ENCODE peak calls at places on chromosome 10, in six cellular contexts. One of them, this sample, is unnamed.

GRCh38 chr10:122786269-122786668 is 59.4 kb downstream of the CUZD1 start:
- DNase-seq in NCI-H2081: no peak
- DNase-seq in GM04503: no peak
- DNase-seq in AG04450: no peak
- DNase-seq in HFF-Myc: peak
- DNase-seq in NCI-H2227 treated with DMSO at 0.1 percent for 48 hours: no peak
- DNase-seq in this sample: no peak

GRCh38 chr10:78171633-78172032 is 138.0 kb downstream of the RPS24 start:
- DNase-seq in NCI-H2081: no peak
- DNase-seq in HFF-Myc: no peak
- DNase-seq in GM04503: no peak
- DNase-seq in AG04450: no peak
- DNase-seq in NCI-H2227 treated with DMSO at 0.1 percent for 48 hours: no peak
- DNase-seq in this sample: no peak

GRCh38 chr10:46229144-46229563 is 57.6 kb upstream of the ANTXRL start:
- DNase-seq in GM04503: no peak
- DNase-seq in HFF-Myc: no peak
- DNase-seq in NCI-H2081: no peak
- DNase-seq in NCI-H2227 treated with DMSO at 0.1 percent for 48 hours: no peak
- DNase-seq in AG04450: no peak
- DNase-seq in this sample: no peak

GRCh38 chr10:100338434-100339036 is 8.5 kb upstream of the SCD start:
- DNase-seq in GM04503: no peak
- DNase-seq in HFF-Myc: peak
- DNase-seq in NCI-H2081: peak
- DNase-seq in NCI-H2227 treated with DMSO at 0.1 percent for 48 hours: peak
- DNase-seq in AG04450: no peak
- DNase-seq in this sample: peak

GRCh38 chr10:112379635-112380296 is 5.8 kb downstream of the ACSL5 start:
- DNase-seq in NCI-H2227 treated with DMSO at 0.1 percent for 48 hours: no peak
- DNase-seq in HFF-Myc: no peak
- DNase-seq in AG04450: no peak
- DNase-seq in NCI-H2081: no peak
- DNase-seq in GM04503: no peak
- DNase-seq in this sample: no peak

GRCh38 chr10:33240265-33240664 is 94.2 kb downstream of the NRP1 start:
- DNase-seq in NCI-H2081: peak
- DNase-seq in HFF-Myc: no peak
- DNase-seq in NCI-H2227 treated with DMSO at 0.1 percent for 48 hours: no peak
- DNase-seq in AG04450: no peak
- DNase-seq in GM04503: no peak
- DNase-seq in this sample: no peak

GRCh38 chr10:44946201-44946600 is 13.4 kb upstream of the RASSF4 start:
- DNase-seq in GM04503: no peak
- DNase-seq in NCI-H2227 treated with DMSO at 0.1 percent for 48 hours: no peak
- DNase-seq in HFF-Myc: no peak
- DNase-seq in NCI-H2081: no peak
- DNase-seq in AG04450: no peak
- DNase-seq in this sample: no peak

GRCh38 chr10:98400482-98400881 is 14.5 kb downstream of the PYROXD2 start:
- DNase-seq in AG04450: no peak
- DNase-seq in NCI-H2227 treated with DMSO at 0.1 percent for 48 hours: no peak
- DNase-seq in NCI-H2081: no peak
- DNase-seq in GM04503: no peak
- DNase-seq in HFF-Myc: no peak
- DNase-seq in this sample: no peak

GRCh38 chr10:28810062-28810870 is 132.9 kb downstream of the BAMBI start:
- DNase-seq in AG04450: no peak
- DNase-seq in NCI-H2227 treated with DMSO at 0.1 percent for 48 hours: no peak
- DNase-seq in HFF-Myc: no peak
- DNase-seq in NCI-H2081: no peak
- DNase-seq in GM04503: no peak
- DNase-seq in this sample: no peak

GRCh38 chr10:69879628-69880257 is 78.0 kb downstream of the COL13A1 start:
- DNase-seq in HFF-Myc: no peak
- DNase-seq in NCI-H2081: no peak
- DNase-seq in GM04503: no peak
- DNase-seq in AG04450: no peak
- DNase-seq in NCI-H2227 treated with DMSO at 0.1 percent for 48 hours: no peak
- DNase-seq in this sample: no peak

GRCh38 chr10:35564276-35564982 is 40.7 kb upstream of the GJD4 start:
- DNase-seq in AG04450: no peak
- DNase-seq in HFF-Myc: peak
- DNase-seq in NCI-H2081: no peak
- DNase-seq in NCI-H2227 treated with DMSO at 0.1 percent for 48 hours: no peak
- DNase-seq in GM04503: no peak
- DNase-seq in this sample: no peak

GRCh38 chr10:116336866-116337265 is 12.6 kb downstream of the CCDC172 start:
- DNase-seq in NCI-H2227 treated with DMSO at 0.1 percent for 48 hours: no peak
- DNase-seq in HFF-Myc: no peak
- DNase-seq in GM04503: no peak
- DNase-seq in AG04450: no peak
- DNase-seq in NCI-H2081: no peak
- DNase-seq in this sample: no peak

GRCh38 chr10:58952747-58953466 is 223.5 kb upstream of the PHYHIPL start:
- DNase-seq in AG04450: no peak
- DNase-seq in HFF-Myc: peak
- DNase-seq in GM04503: no peak
- DNase-seq in NCI-H2081: peak
- DNase-seq in NCI-H2227 treated with DMSO at 0.1 percent for 48 hours: peak
- DNase-seq in this sample: no peak

GRCh38 chr10:1240341-1240775 is 184.2 kb downstream of the WDR37 start:
- DNase-seq in AG04450: no peak
- DNase-seq in GM04503: no peak
- DNase-seq in NCI-H2227 treated with DMSO at 0.1 percent for 48 hours: no peak
- DNase-seq in HFF-Myc: no peak
- DNase-seq in NCI-H2081: peak
- DNase-seq in this sample: no peak

GRCh38 chr10:23869548-23869947 is 339.4 kb upstream of the KIAA1217 start:
- DNase-seq in NCI-H2081: no peak
- DNase-seq in AG04450: no peak
- DNase-seq in NCI-H2227 treated with DMSO at 0.1 percent for 48 hours: no peak
- DNase-seq in HFF-Myc: no peak
- DNase-seq in GM04503: no peak
- DNase-seq in this sample: no peak

GRCh38 chr10:88288621-88289059 is 294.5 kb downstream of the RNLS start:
- DNase-seq in GM04503: no peak
- DNase-seq in HFF-Myc: no peak
- DNase-seq in NCI-H2081: peak
- DNase-seq in AG04450: no peak
- DNase-seq in NCI-H2227 treated with DMSO at 0.1 percent for 48 hours: peak
- DNase-seq in this sample: no peak

GRCh38 chr10:110806335-110806734 is 65.4 kb upstream of the PDCD4 start:
- DNase-seq in NCI-H2081: no peak
- DNase-seq in AG04450: no peak
- DNase-seq in GM04503: no peak
- DNase-seq in NCI-H2227 treated with DMSO at 0.1 percent for 48 hours: no peak
- DNase-seq in HFF-Myc: no peak
- DNase-seq in this sample: no peak

GRCh38 chr10:16803464-16803863 is 13.8 kb downstream of the RSU1 start:
- DNase-seq in HFF-Myc: no peak
- DNase-seq in AG04450: no peak
- DNase-seq in GM04503: no peak
- DNase-seq in NCI-H2081: no peak
- DNase-seq in NCI-H2227 treated with DMSO at 0.1 percent for 48 hours: no peak
- DNase-seq in this sample: no peak

GRCh38 chr10:103595933-103596726 is 102.6 kb downstream of the NEURL1 start:
- DNase-seq in NCI-H2081: no peak
- DNase-seq in HFF-Myc: no peak
- DNase-seq in NCI-H2227 treated with DMSO at 0.1 percent for 48 hours: no peak
- DNase-seq in AG04450: no peak
- DNase-seq in GM04503: no peak
- DNase-seq in this sample: no peak

GRCh38 chr10:60031664-60032063 is 125.3 kb upstream of the CCDC6 start:
- DNase-seq in GM04503: no peak
- DNase-seq in NCI-H2081: no peak
- DNase-seq in NCI-H2227 treated with DMSO at 0.1 percent for 48 hours: no peak
- DNase-seq in HFF-Myc: no peak
- DNase-seq in AG04450: no peak
- DNase-seq in this sample: no peak

GRCh38 chr10:113140612-113141011 is 190.6 kb downstream of the TCF7L2 start:
- DNase-seq in NCI-H2227 treated with DMSO at 0.1 percent for 48 hours: no peak
- DNase-seq in NCI-H2081: no peak
- DNase-seq in AG04450: no peak
- DNase-seq in HFF-Myc: no peak
- DNase-seq in GM04503: no peak
- DNase-seq in this sample: no peak

GRCh38 chr10:122128357-122128756 is 139.4 kb downstream of the TACC2 start:
- DNase-seq in HFF-Myc: no peak
- DNase-seq in AG04450: no peak
- DNase-seq in GM04503: no peak
- DNase-seq in NCI-H2227 treated with DMSO at 0.1 percent for 48 hours: no peak
- DNase-seq in NCI-H2081: no peak
- DNase-seq in this sample: no peak

GRCh38 chr10:84160663-84161362 is 12.8 kb upstream of the GPR15LG start:
- DNase-seq in AG04450: no peak
- DNase-seq in GM04503: no peak
- DNase-seq in NCI-H2081: no peak
- DNase-seq in HFF-Myc: no peak
- DNase-seq in NCI-H2227 treated with DMSO at 0.1 percent for 48 hours: no peak
- DNase-seq in this sample: no peak

GRCh38 chr10:47012214-47012613 is 101.0 kb downstream of the PTPN20 start:
- DNase-seq in NCI-H2081: no peak
- DNase-seq in NCI-H2227 treated with DMSO at 0.1 percent for 48 hours: no peak
- DNase-seq in AG04450: no peak
- DNase-seq in GM04503: no peak
- DNase-seq in HFF-Myc: no peak
- DNase-seq in this sample: no peak

GRCh38 chr10:127889605-127890195 is 3.0 kb downstream of the CLRN3 start:
- DNase-seq in NCI-H2227 treated with DMSO at 0.1 percent for 48 hours: no peak
- DNase-seq in AG04450: no peak
- DNase-seq in GM04503: peak
- DNase-seq in HFF-Myc: no peak
- DNase-seq in NCI-H2081: no peak
- DNase-seq in this sample: no peak

GRCh38 chr10:118447478-118447877 is 105.4 kb upstream of the FAM204A start:
- DNase-seq in NCI-H2227 treated with DMSO at 0.1 percent for 48 hours: no peak
- DNase-seq in GM04503: no peak
- DNase-seq in AG04450: no peak
- DNase-seq in NCI-H2081: no peak
- DNase-seq in HFF-Myc: peak
- DNase-seq in this sample: no peak

GRCh38 chr10:63103971-63104409 is 29.1 kb upstream of the NRBF2 start:
- DNase-seq in AG04450: no peak
- DNase-seq in HFF-Myc: no peak
- DNase-seq in GM04503: no peak
- DNase-seq in NCI-H2227 treated with DMSO at 0.1 percent for 48 hours: no peak
- DNase-seq in NCI-H2081: no peak
- DNase-seq in this sample: no peak

GRCh38 chr10:78313636-78314035 is 280.0 kb downstream of the RPS24 start:
- DNase-seq in NCI-H2081: no peak
- DNase-seq in GM04503: no peak
- DNase-seq in NCI-H2227 treated with DMSO at 0.1 percent for 48 hours: no peak
- DNase-seq in HFF-Myc: no peak
- DNase-seq in AG04450: no peak
- DNase-seq in this sample: no peak

GRCh38 chr10:88623835-88624234 is 37.3 kb downstream of the LIPJ start:
- DNase-seq in GM04503: no peak
- DNase-seq in AG04450: no peak
- DNase-seq in NCI-H2227 treated with DMSO at 0.1 percent for 48 hours: no peak
- DNase-seq in HFF-Myc: no peak
- DNase-seq in NCI-H2081: no peak
- DNase-seq in this sample: no peak

GRCh38 chr10:102775973-102776669 is 32.4 kb downstream of the WBP1L start:
- DNase-seq in AG04450: peak
- DNase-seq in HFF-Myc: no peak
- DNase-seq in NCI-H2081: no peak
- DNase-seq in NCI-H2227 treated with DMSO at 0.1 percent for 48 hours: no peak
- DNase-seq in GM04503: no peak
- DNase-seq in this sample: no peak